ENCODE peak calls at places on chromosomes 1 and 21, in seven cellular contexts. D, X, U, I, M, S and J are unnamed samples.
A peak's percentile ranks its signal among the peaks of the same experiment; 100 is the strongest.

GRCh38 chr1:196678510-196678884 is 26.7 kb downstream of the CFH start:
- DNase-seq in D (no peak), X (no peak), U (peak; percentile 10), I (no peak), M (no peak), S (peak; percentile 81), J (no peak)

GRCh38 chr1:24503003-24503751 is 541 bp downstream of the RCAN3 start:
- DNase-seq in D (peak; percentile 32), X (no peak), U (no peak), I (no peak), M (no peak), S (no peak), J (no peak)

GRCh38 chr1:15808955-15809354 is 1.5 kb upstream of the UQCRHL start:
- DNase-seq in D (no peak), X (no peak), U (no peak), I (no peak), M (no peak), S (no peak), J (no peak)

GRCh38 chr21:29529139-29529538 is 230.4 kb downstream of the BACH1 start:
- DNase-seq in D (no peak), X (no peak), U (no peak), I (no peak), M (no peak), S (no peak), J (no peak)

GRCh38 chr1:245654460-245655050 is 499.8 kb downstream of the KIF26B start:
- DNase-seq in D (no peak), X (no peak), U (no peak), I (no peak), M (no peak), S (no peak), J (no peak)

GRCh38 chr1:81670286-81670685 is 130.4 kb upstream of the ADGRL2 start:
- DNase-seq in D (peak; percentile 56), X (peak; percentile 72), U (peak; percentile 67), I (no peak), M (peak; percentile 81), S (peak; percentile 97), J (no peak)

GRCh38 chr1:207893737-207894582 is 17.0 kb downstream of the CD34 start:
- DNase-seq in D (no peak), X (no peak), U (no peak), I (no peak), M (no peak), S (no peak), J (no peak)

GRCh38 chr1:222697203-222697602 is 15.1 kb downstream of the AIDA start:
- DNase-seq in D (no peak), X (no peak), U (no peak), I (no peak), M (no peak), S (no peak), J (no peak)

GRCh38 chr1:33137800-33138199 is 44.0 kb downstream of the TRIM62 start:
- DNase-seq in D (no peak), X (no peak), U (no peak), I (no peak), M (no peak), S (peak; percentile 27), J (no peak)

GRCh38 chr1:27858072-27858948 is 14.0 kb upstream of the THEMIS2 start:
- DNase-seq in D (peak; percentile 86), X (peak; percentile 25), U (peak; percentile 55), I (no peak), M (peak; percentile 87), S (peak; percentile 77), J (peak; percentile 64)

GRCh38 chr1:214002060-214002459 is 14.3 kb downstream of the PROX1 start:
- DNase-seq in D (no peak), X (no peak), U (no peak), I (no peak), M (no peak), S (no peak), J (no peak)

GRCh38 chr1:172452536-172453159 is 8.8 kb upstream of the PIGC start:
- DNase-seq in D (no peak), X (no peak), U (no peak), I (no peak), M (no peak), S (no peak), J (no peak)

GRCh38 chr1:58391056-58391455 is 155.5 kb downstream of the OMA1 start:
- DNase-seq in D (no peak), X (no peak), U (no peak), I (no peak), M (no peak), S (no peak), J (no peak)

GRCh38 chr1:47703981-47704596 is 266.2 kb downstream of the FOXD2 start:
- DNase-seq in D (no peak), X (no peak), U (peak; percentile 37), I (no peak), M (no peak), S (peak; percentile 30), J (no peak)

GRCh38 chr1:24932284-24932683 is 2.2 kb upstream of the RUNX3 start:
- DNase-seq in D (peak; percentile 46), X (no peak), U (no peak), I (no peak), M (no peak), S (no peak), J (peak; percentile 76)

GRCh38 chr21:37564924-37565529 is 198.5 kb downstream of the DYRK1A start:
- DNase-seq in D (no peak), X (no peak), U (no peak), I (no peak), M (no peak), S (peak; percentile 15), J (no peak)

GRCh38 chr1:178189814-178190213 is 95.9 kb downstream of the RASAL2 start:
- DNase-seq in D (no peak), X (no peak), U (no peak), I (peak; percentile 4), M (no peak), S (peak; percentile 11), J (peak; percentile 8)

GRCh38 chr1:177164380-177165068 is at the start of gene ASTN1:
- DNase-seq in D (no peak), X (no peak), U (no peak), I (no peak), M (no peak), S (no peak), J (no peak)

GRCh38 chr1:45246760-45247159 is 40.4 kb upstream of the ZSWIM5 start:
- DNase-seq in D (no peak), X (no peak), U (peak; percentile 59), I (no peak), M (no peak), S (peak; percentile 91), J (no peak)

GRCh38 chr1:154178006-154178405 is 13.9 kb downstream of the TPM3 start:
- DNase-seq in D (no peak), X (no peak), U (no peak), I (no peak), M (no peak), S (no peak), J (no peak)

GRCh38 chr1:20729990-20730689 is 2.4 kb downstream of the SH2D5 start:
- DNase-seq in D (no peak), X (no peak), U (no peak), I (no peak), M (no peak), S (no peak), J (no peak)

GRCh38 chr1:203199002-203199401 is 12.5 kb upstream of the CHI3L1 start:
- DNase-seq in D (no peak), X (no peak), U (no peak), I (no peak), M (peak; percentile 43), S (no peak), J (no peak)

GRCh38 chr1:68600049-68600661 is 103.3 kb upstream of the DEPDC1 start:
- DNase-seq in D (no peak), X (peak; percentile 2), U (no peak), I (no peak), M (no peak), S (peak; percentile 6), J (no peak)

GRCh38 chr1:5447479-5448070 is 544.6 kb downstream of the NPHP4 start:
- DNase-seq in D (no peak), X (no peak), U (no peak), I (no peak), M (no peak), S (no peak), J (no peak)

GRCh38 chr1:5451671-5452070 is 540.6 kb downstream of the NPHP4 start:
- DNase-seq in D (no peak), X (no peak), U (no peak), I (no peak), M (no peak), S (no peak), J (no peak)

GRCh38 chr1:5444365-5444890 is 547.8 kb downstream of the NPHP4 start:
- DNase-seq in D (no peak), X (no peak), U (no peak), I (no peak), M (no peak), S (no peak), J (no peak)

GRCh38 chr1:5448486-5448885 is 543.7 kb downstream of the NPHP4 start:
- DNase-seq in D (no peak), X (no peak), U (no peak), I (no peak), M (no peak), S (no peak), J (no peak)
- TF ChIP-seq CTCF in D (no peak), X (no peak), U (no peak), I (no peak), M (no peak), S (no peak), J (no peak)

GRCh38 chr1:13697738-13698137 is 2.2 kb upstream of the PRDM2 start:
- DNase-seq in D (no peak), X (no peak), U (no peak), I (no peak), M (no peak), S (no peak), J (no peak)
- TF ChIP-seq CTCF in D (no peak), X (no peak), U (no peak), I (peak; percentile 39), M (no peak), S (no peak), J (no peak)

GRCh38 chr21:32087452-32087851 is 191.4 kb downstream of the MIS18A start:
- DNase-seq in D (no peak), X (no peak), U (no peak), I (no peak), M (no peak), S (no peak), J (no peak)

GRCh38 chr21:32088471-32088870 is 190.4 kb downstream of the MIS18A start:
- DNase-seq in D (no peak), X (no peak), U (no peak), I (no peak), M (no peak), S (no peak), J (no peak)

GRCh38 chr21:32083175-32083574 is 195.7 kb downstream of the MIS18A start:
- DNase-seq in D (no peak), X (no peak), U (no peak), I (no peak), M (no peak), S (peak; percentile 3), J (no peak)
- TF ChIP-seq CTCF in D (no peak), X (no peak), U (no peak), I (no peak), M (no peak), S (no peak), J (no peak)

GRCh38 chr1:2906620-2907019 is 105.1 kb upstream of the TTC34 start:
- DNase-seq in D (no peak), X (no peak), U (no peak), I (no peak), M (no peak), S (no peak), J (no peak)
- TF ChIP-seq CTCF in D (no peak), X (no peak), U (no peak), I (no peak), M (no peak), S (no peak), J (no peak)